ENCODE peak calls at places on chromosomes 3 and 15, in five cellular contexts. One of them, this sample, is unnamed.

GRCh38 chr3:53921296-53921695 is 29.6 kb upstream of the SELENOK start:
- DNase-seq in Panc1: no peak
- DNase-seq in IMR-90: peak; percentile 8
- DNase-seq in psoas muscle: no peak
- DNase-seq in heart right ventricle: no peak
- DNase-seq in this sample: no peak

GRCh38 chr15:43268111-43269105 is 1.7 kb upstream of the TGM5 start:
- DNase-seq in heart right ventricle: no peak
- DNase-seq in IMR-90: no peak
- DNase-seq in Panc1: no peak
- DNase-seq in psoas muscle: no peak
- DNase-seq in this sample: no peak

GRCh38 chr3:123743121-123743520 is 141.0 kb downstream of the MYLK start:
- DNase-seq in IMR-90: no peak
- DNase-seq in heart right ventricle: no peak
- DNase-seq in psoas muscle: no peak
- DNase-seq in Panc1: no peak
- DNase-seq in this sample: no peak

GRCh38 chr3:65158023-65158422 is 470.2 kb upstream of the ADAMTS9 start:
- DNase-seq in Panc1: no peak
- DNase-seq in psoas muscle: no peak
- DNase-seq in heart right ventricle: no peak
- DNase-seq in IMR-90: no peak
- DNase-seq in this sample: no peak

GRCh38 chr3:195766671-195767070 is 45.1 kb downstream of the MUC4 start:
- DNase-seq in Panc1: no peak
- DNase-seq in heart right ventricle: no peak
- DNase-seq in psoas muscle: no peak
- DNase-seq in IMR-90: no peak
- DNase-seq in this sample: no peak

GRCh38 chr3:23422511-23422851 is 219.4 kb downstream of the UBE2E2 start:
- DNase-seq in psoas muscle: no peak
- DNase-seq in heart right ventricle: no peak
- DNase-seq in Panc1: no peak
- DNase-seq in IMR-90: no peak
- DNase-seq in this sample: no peak

GRCh38 chr15:90701880-90702630 is 15.1 kb upstream of the BLM start:
- DNase-seq in Panc1: no peak
- DNase-seq in heart right ventricle: peak; percentile 23
- DNase-seq in IMR-90: no peak
- DNase-seq in psoas muscle: no peak
- DNase-seq in this sample: no peak

GRCh38 chr3:149378420-149379388 is 1.3 kb upstream of the TM4SF1 start:
- DNase-seq in Panc1: no peak
- DNase-seq in psoas muscle: no peak
- DNase-seq in heart right ventricle: no peak
- DNase-seq in IMR-90: no peak
- DNase-seq in this sample: no peak

GRCh38 chr15:95556866-95557225 is 773.7 kb upstream of the NR2F2 start:
- DNase-seq in psoas muscle: no peak
- DNase-seq in heart right ventricle: no peak
- DNase-seq in Panc1: no peak
- DNase-seq in IMR-90: no peak
- DNase-seq in this sample: no peak

GRCh38 chr3:196666001-196666867 is 26.7 kb downstream of the NRROS start:
- DNase-seq in Panc1: peak; percentile 89
- DNase-seq in IMR-90: peak; percentile 81
- DNase-seq in heart right ventricle: no peak
- DNase-seq in psoas muscle: no peak
- DNase-seq in this sample: no peak

GRCh38 chr15:95085056-95085455 is 853.7 kb downstream of the MCTP2 start:
- DNase-seq in IMR-90: no peak
- DNase-seq in psoas muscle: no peak
- DNase-seq in Panc1: no peak
- DNase-seq in heart right ventricle: no peak
- DNase-seq in this sample: no peak

GRCh38 chr3:56855856-56856538 is 54.2 kb upstream of the ARHGEF3 start:
- DNase-seq in IMR-90: no peak
- DNase-seq in heart right ventricle: peak; percentile 34
- DNase-seq in psoas muscle: no peak
- DNase-seq in Panc1: no peak
- DNase-seq in this sample: no peak

GRCh38 chr3:51813539-51813938 is 34.5 kb upstream of the IQCF6 start:
- DNase-seq in psoas muscle: peak; percentile 66
- DNase-seq in IMR-90: no peak
- DNase-seq in heart right ventricle: peak; percentile 62
- DNase-seq in Panc1: no peak
- DNase-seq in this sample: peak; percentile 16

GRCh38 chr3:30555968-30556367 is 50.4 kb upstream of the TGFBR2 start:
- DNase-seq in heart right ventricle: no peak
- DNase-seq in IMR-90: no peak
- DNase-seq in psoas muscle: no peak
- DNase-seq in Panc1: no peak
- DNase-seq in this sample: no peak

GRCh38 chr15:63308947-63309346 is 31.5 kb downstream of the APH1B start:
- DNase-seq in Panc1: no peak
- DNase-seq in heart right ventricle: no peak
- DNase-seq in IMR-90: no peak
- DNase-seq in psoas muscle: no peak
- DNase-seq in this sample: no peak

GRCh38 chr15:58361291-58361759 is 70.5 kb upstream of the LIPC start:
- DNase-seq in heart right ventricle: no peak
- DNase-seq in Panc1: no peak
- DNase-seq in psoas muscle: no peak
- DNase-seq in IMR-90: peak; percentile 99
- DNase-seq in this sample: no peak

GRCh38 chr3:140438736-140439505 is 238.9 kb upstream of the TRIM42 start:
- DNase-seq in psoas muscle: no peak
- DNase-seq in IMR-90: no peak
- DNase-seq in heart right ventricle: no peak
- DNase-seq in Panc1: no peak
- DNase-seq in this sample: no peak

GRCh38 chr3:66588340-66588847 is 87.6 kb upstream of the LRIG1 start:
- DNase-seq in Panc1: no peak
- DNase-seq in IMR-90: peak; percentile 91
- DNase-seq in heart right ventricle: no peak
- DNase-seq in psoas muscle: no peak
- DNase-seq in this sample: no peak

GRCh38 chr3:114406286-114406685 is 112.5 kb downstream of the TIGIT start:
- DNase-seq in Panc1: no peak
- DNase-seq in IMR-90: peak; percentile 29
- DNase-seq in psoas muscle: no peak
- DNase-seq in heart right ventricle: no peak
- DNase-seq in this sample: no peak

GRCh38 chr3:168034152-168034928 is 61.4 kb downstream of the GOLIM4 start:
- DNase-seq in IMR-90: peak; percentile 73
- DNase-seq in heart right ventricle: no peak
- DNase-seq in psoas muscle: no peak
- DNase-seq in Panc1: no peak
- DNase-seq in this sample: no peak

GRCh38 chr3:186644683-186645082 is 4.5 kb downstream of the FETUB start:
- DNase-seq in Panc1: no peak
- DNase-seq in heart right ventricle: no peak
- DNase-seq in IMR-90: no peak
- DNase-seq in psoas muscle: no peak
- DNase-seq in this sample: no peak

GRCh38 chr3:112718516-112718915 is 77.6 kb upstream of the CCDC80 start:
- DNase-seq in heart right ventricle: no peak
- DNase-seq in psoas muscle: no peak
- DNase-seq in Panc1: no peak
- DNase-seq in IMR-90: no peak
- DNase-seq in this sample: no peak

GRCh38 chr3:73401616-73402265 is 223.0 kb downstream of the PDZRN3 start:
- DNase-seq in heart right ventricle: peak; percentile 23
- DNase-seq in IMR-90: peak; percentile 60
- DNase-seq in Panc1: no peak
- DNase-seq in psoas muscle: no peak
- DNase-seq in this sample: no peak

GRCh38 chr3:13040381-13041074 is 32.7 kb downstream of the IQSEC1 start:
- DNase-seq in heart right ventricle: no peak
- DNase-seq in IMR-90: no peak
- DNase-seq in Panc1: no peak
- DNase-seq in psoas muscle: no peak
- DNase-seq in this sample: no peak

GRCh38 chr3:183699238-183699947 is 1.8 kb downstream of the YEATS2 start:
- DNase-seq in psoas muscle: no peak
- DNase-seq in heart right ventricle: no peak
- DNase-seq in Panc1: no peak
- DNase-seq in IMR-90: no peak
- DNase-seq in this sample: no peak

GRCh38 chr3:144363856-144364255 is 392.2 kb downstream of the DIPK2A start:
- DNase-seq in psoas muscle: no peak
- DNase-seq in heart right ventricle: no peak
- DNase-seq in IMR-90: no peak
- DNase-seq in Panc1: no peak
- DNase-seq in this sample: no peak

GRCh38 chr3:152977356-152977755 is 142.4 kb downstream of the P2RY1 start:
- DNase-seq in psoas muscle: no peak
- DNase-seq in IMR-90: no peak
- DNase-seq in heart right ventricle: no peak
- DNase-seq in Panc1: no peak
- DNase-seq in this sample: no peak

GRCh38 chr3:152976232-152976631 is 141.3 kb downstream of the P2RY1 start:
- DNase-seq in Panc1: no peak
- DNase-seq in psoas muscle: no peak
- DNase-seq in IMR-90: no peak
- DNase-seq in heart right ventricle: no peak
- DNase-seq in this sample: no peak

GRCh38 chr3:152973575-152973974 is 138.6 kb downstream of the P2RY1 start:
- DNase-seq in Panc1: no peak
- DNase-seq in heart right ventricle: no peak
- DNase-seq in IMR-90: no peak
- DNase-seq in psoas muscle: no peak
- DNase-seq in this sample: no peak

DNA sequence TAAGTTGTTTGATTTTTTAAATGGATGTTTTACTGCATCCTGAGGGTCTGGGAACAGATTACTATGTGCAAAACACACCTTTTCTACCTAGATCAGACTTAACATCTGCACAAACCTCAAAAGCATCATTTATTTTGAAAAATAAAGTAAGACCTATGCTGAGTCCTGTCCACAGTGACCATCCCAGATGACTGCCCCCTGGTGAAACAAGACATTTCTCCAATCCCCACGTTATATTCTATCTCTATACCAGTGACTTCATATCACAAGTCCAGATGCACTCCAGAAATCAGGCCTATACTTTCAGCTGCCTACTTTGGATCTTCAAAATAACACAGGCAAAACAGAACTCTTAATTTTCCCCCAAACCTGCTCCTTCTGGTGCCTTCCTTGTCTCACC is 143.2 kb downstream of the P2RY1 start:
- DNase-seq in heart right ventricle: no peak
- DNase-seq in Panc1: no peak
- DNase-seq in psoas muscle: no peak
- DNase-seq in IMR-90: no peak
- DNase-seq in this sample: no peak
- TF ChIP-seq CTCF in heart right ventricle: no peak
- TF ChIP-seq CTCF in Panc1: peak; percentile 11
- TF ChIP-seq CTCF in psoas muscle: no peak
- TF ChIP-seq CTCF in IMR-90: no peak
- TF ChIP-seq CTCF in this sample: no peak

DNA sequence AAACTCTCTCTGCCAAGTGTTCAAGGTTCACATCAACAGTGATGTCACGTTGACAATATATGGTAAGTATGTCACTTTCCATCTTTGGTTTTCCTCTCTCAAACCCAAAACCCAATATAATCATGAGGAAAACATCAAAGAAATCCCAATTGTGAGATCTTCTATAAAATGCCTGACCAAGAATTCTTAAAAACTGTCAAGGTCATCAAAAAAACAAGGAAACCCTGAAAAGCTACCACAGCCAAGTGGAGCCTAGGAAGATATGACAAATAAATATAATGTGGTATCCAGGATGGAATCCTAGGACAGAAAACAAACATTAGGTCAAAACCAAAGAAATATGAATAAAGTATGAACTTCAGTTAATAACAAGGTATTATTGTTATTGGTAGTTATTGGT is 85.2 kb upstream of the CCDC39 start:
- DNase-seq in IMR-90: no peak
- DNase-seq in psoas muscle: no peak
- DNase-seq in Panc1: no peak
- DNase-seq in heart right ventricle: no peak
- DNase-seq in this sample: no peak
- H3K9me3 ChIP-seq in IMR-90: no peaks in the 10 kb centered on the region
- H3K9me3 ChIP-seq in psoas muscle: no peaks in the 10 kb centered on the region
- H3K9me3 ChIP-seq in Panc1: no peaks in the 10 kb centered on the region
- H3K9me3 ChIP-seq in heart right ventricle: peaks cover 6% of the 10 kb centered on the region
- H3K9me3 ChIP-seq in this sample: no peaks in the 10 kb centered on the region

GRCh38 chr3:184805351-184806038 is 6.5 kb upstream of the VPS8 start:
- DNase-seq in heart right ventricle: no peak
- DNase-seq in Panc1: no peak
- DNase-seq in IMR-90: no peak
- DNase-seq in psoas muscle: no peak
- DNase-seq in this sample: no peak

GRCh38 chr3:184807549-184807948 is 4.4 kb upstream of the VPS8 start:
- DNase-seq in IMR-90: peak; percentile 28
- DNase-seq in psoas muscle: no peak
- DNase-seq in Panc1: no peak
- DNase-seq in heart right ventricle: no peak
- DNase-seq in this sample: no peak

GRCh38 chr3:184806567-184807271 is 5.2 kb upstream of the VPS8 start:
- DNase-seq in IMR-90: no peak
- DNase-seq in psoas muscle: peak; percentile 66
- DNase-seq in Panc1: no peak
- DNase-seq in heart right ventricle: no peak
- DNase-seq in this sample: no peak

GRCh38 chr3:184811034-184811433 is 932 bp upstream of the VPS8 start:
- DNase-seq in heart right ventricle: no peak
- DNase-seq in Panc1: no peak
- DNase-seq in IMR-90: no peak
- DNase-seq in psoas muscle: no peak
- DNase-seq in this sample: no peak

GRCh38 chr3:184808021-184808420 is 3.9 kb upstream of the VPS8 start:
- DNase-seq in heart right ventricle: no peak
- DNase-seq in Panc1: no peak
- DNase-seq in IMR-90: no peak
- DNase-seq in psoas muscle: no peak
- DNase-seq in this sample: no peak
- TF ChIP-seq CTCF in heart right ventricle: no peak
- TF ChIP-seq CTCF in Panc1: peak; percentile 49
- TF ChIP-seq CTCF in IMR-90: peak; percentile 23
- TF ChIP-seq CTCF in psoas muscle: no peak
- TF ChIP-seq CTCF in this sample: no peak

GRCh38 chr3:188259191-188259590 is 105.2 kb downstream of the LPP start:
- DNase-seq in heart right ventricle: no peak
- DNase-seq in Panc1: no peak
- DNase-seq in psoas muscle: no peak
- DNase-seq in IMR-90: no peak
- DNase-seq in this sample: no peak
- H3K9me3 ChIP-seq in heart right ventricle: no peaks in the 10 kb centered on the region
- H3K9me3 ChIP-seq in Panc1: no peaks in the 10 kb centered on the region
- H3K9me3 ChIP-seq in psoas muscle: no peaks in the 10 kb centered on the region
- H3K9me3 ChIP-seq in IMR-90: no peaks in the 10 kb centered on the region
- H3K9me3 ChIP-seq in this sample: no peaks in the 10 kb centered on the region